ENCODE peak calls at places on chromosomes 6 and 20, in seven cellular contexts. One of them, this sample, is unnamed.
A peak's percentile ranks its signal among the peaks of the same experiment; 100 is the strongest.

GRCh38 chr6:110852769-110853168 is 21.8 kb upstream of the AMD1 start:
- DNase-seq in stimulated activated CD4-positive, alpha-beta T cell treated with anti-CD3 and anti-CD28 coated beads, Interleukin-4, amount 100 ng/mL, for 4 hours: no peak
- DNase-seq in LoVo: no peak
- DNase-seq in EL: no peak
- DNase-seq in H7: no peak
- DNase-seq in kidney tubule cell: no peak
- DNase-seq in H54: no peak
- DNase-seq in this sample: no peak

GRCh38 chr6:108699290-108700041 is 138.7 kb downstream of the FOXO3 start:
- DNase-seq in LoVo: no peak
- DNase-seq in kidney tubule cell: no peak
- DNase-seq in stimulated activated CD4-positive, alpha-beta T cell treated with anti-CD3 and anti-CD28 coated beads, Interleukin-4, amount 100 ng/mL, for 4 hours: no peak
- DNase-seq in EL: no peak
- DNase-seq in H54: no peak
- DNase-seq in H7: peak; percentile 69
- DNase-seq in this sample: no peak

GRCh38 chr20:43945391-43946205 is 30.9 kb downstream of the TOX2 start:
- DNase-seq in H54: no peak
- DNase-seq in stimulated activated CD4-positive, alpha-beta T cell treated with anti-CD3 and anti-CD28 coated beads, Interleukin-4, amount 100 ng/mL, for 4 hours: no peak
- DNase-seq in H7: no peak
- DNase-seq in LoVo: no peak
- DNase-seq in kidney tubule cell: no peak
- DNase-seq in EL: no peak
- DNase-seq in this sample: no peak

GRCh38 chr6:3782876-3783832 is 31.6 kb upstream of the PXDC1 start:
- DNase-seq in EL: no peak
- DNase-seq in stimulated activated CD4-positive, alpha-beta T cell treated with anti-CD3 and anti-CD28 coated beads, Interleukin-4, amount 100 ng/mL, for 4 hours: no peak
- DNase-seq in LoVo: no peak
- DNase-seq in H7: no peak
- DNase-seq in kidney tubule cell: peak; percentile 61
- DNase-seq in H54: no peak
- DNase-seq in this sample: peak; percentile 52

GRCh38 chr20:23225407-23226060 is 125.1 kb upstream of the NXT1 start:
- DNase-seq in EL: peak; percentile 43
- DNase-seq in stimulated activated CD4-positive, alpha-beta T cell treated with anti-CD3 and anti-CD28 coated beads, Interleukin-4, amount 100 ng/mL, for 4 hours: no peak
- DNase-seq in kidney tubule cell: peak; percentile 4
- DNase-seq in H7: no peak
- DNase-seq in H54: no peak
- DNase-seq in LoVo: no peak
- DNase-seq in this sample: peak; percentile 29

GRCh38 chr6:165602291-165602690 is 60.8 kb downstream of the PDE10A start:
- DNase-seq in EL: no peak
- DNase-seq in H54: no peak
- DNase-seq in H7: no peak
- DNase-seq in stimulated activated CD4-positive, alpha-beta T cell treated with anti-CD3 and anti-CD28 coated beads, Interleukin-4, amount 100 ng/mL, for 4 hours: no peak
- DNase-seq in LoVo: no peak
- DNase-seq in kidney tubule cell: no peak
- DNase-seq in this sample: no peak

GRCh38 chr6:34151321-34152041 is 5.6 kb upstream of the GRM4 start:
- DNase-seq in LoVo: no peak
- DNase-seq in H7: peak; percentile 92
- DNase-seq in kidney tubule cell: no peak
- DNase-seq in EL: no peak
- DNase-seq in H54: no peak
- DNase-seq in stimulated activated CD4-positive, alpha-beta T cell treated with anti-CD3 and anti-CD28 coated beads, Interleukin-4, amount 100 ng/mL, for 4 hours: no peak
- DNase-seq in this sample: no peak

GRCh38 chr6:162773996-162774395 is 46.2 kb downstream of the PACRG start:
- DNase-seq in H7: no peak
- DNase-seq in kidney tubule cell: no peak
- DNase-seq in stimulated activated CD4-positive, alpha-beta T cell treated with anti-CD3 and anti-CD28 coated beads, Interleukin-4, amount 100 ng/mL, for 4 hours: no peak
- DNase-seq in LoVo: no peak
- DNase-seq in H54: no peak
- DNase-seq in EL: no peak
- DNase-seq in this sample: no peak

GRCh38 chr6:52760105-52760765 is 3.0 kb downstream of the GSTA2 start:
- DNase-seq in H54: no peak
- DNase-seq in LoVo: no peak
- DNase-seq in EL: no peak
- DNase-seq in stimulated activated CD4-positive, alpha-beta T cell treated with anti-CD3 and anti-CD28 coated beads, Interleukin-4, amount 100 ng/mL, for 4 hours: no peak
- DNase-seq in kidney tubule cell: no peak
- DNase-seq in H7: no peak
- DNase-seq in this sample: no peak

GRCh38 chr6:44054635-44055559 is 72.4 kb downstream of the MRPL14 start:
- DNase-seq in H54: no peak
- DNase-seq in EL: peak; percentile 96
- DNase-seq in LoVo: no peak
- DNase-seq in kidney tubule cell: no peak
- DNase-seq in stimulated activated CD4-positive, alpha-beta T cell treated with anti-CD3 and anti-CD28 coated beads, Interleukin-4, amount 100 ng/mL, for 4 hours: no peak
- DNase-seq in H7: peak; percentile 61
- DNase-seq in this sample: peak; percentile 64

GRCh38 chr6:11206576-11206975 is 25.9 kb downstream of the NEDD9 start:
- DNase-seq in H54: no peak
- DNase-seq in H7: no peak
- DNase-seq in stimulated activated CD4-positive, alpha-beta T cell treated with anti-CD3 and anti-CD28 coated beads, Interleukin-4, amount 100 ng/mL, for 4 hours: no peak
- DNase-seq in EL: no peak
- DNase-seq in kidney tubule cell: peak; percentile 68
- DNase-seq in LoVo: peak; percentile 28
- DNase-seq in this sample: no peak

GRCh38 chr6:139743629-139744028 is 369.2 kb upstream of the CITED2 start:
- DNase-seq in H54: peak; percentile 17
- DNase-seq in stimulated activated CD4-positive, alpha-beta T cell treated with anti-CD3 and anti-CD28 coated beads, Interleukin-4, amount 100 ng/mL, for 4 hours: no peak
- DNase-seq in LoVo: peak; percentile 77
- DNase-seq in H7: no peak
- DNase-seq in EL: peak; percentile 93
- DNase-seq in kidney tubule cell: peak; percentile 94
- DNase-seq in this sample: peak; percentile 88

GRCh38 chr6:111680013-111680712 is 74.5 kb upstream of the TRAF3IP2 start:
- DNase-seq in stimulated activated CD4-positive, alpha-beta T cell treated with anti-CD3 and anti-CD28 coated beads, Interleukin-4, amount 100 ng/mL, for 4 hours: no peak
- DNase-seq in H7: no peak
- DNase-seq in kidney tubule cell: no peak
- DNase-seq in H54: no peak
- DNase-seq in EL: no peak
- DNase-seq in LoVo: no peak
- DNase-seq in this sample: no peak